ENCODE peak calls at places on chromosomes 5 and 9, in six cellular contexts. C, L, P, Z, R and M are unnamed samples.

GRCh38 chr5:119453045-119453383 is 717 bp downstream of the HSD17B4 start:
- DNase-seq in L (peak; percentile 46), C (no peak), P (no peak), R (no peak), Z (no peak), M (peak; percentile 54)

GRCh38 chr9:18791074-18791473 is 241.9 kb downstream of the SAXO1 start:
- DNase-seq in C (no peak), L (no peak), P (no peak), Z (peak; percentile 88), R (no peak), M (no peak)

GRCh38 chr9:6759114-6759977 is 1.6 kb downstream of the KDM4C start:
- DNase-seq in R (peak; percentile 19), Z (no peak), P (peak; percentile 44), C (no peak), L (peak; percentile 27), M (no peak)

GRCh38 chr9:97666907-97667686 is 30.0 kb downstream of the XPA start:
- DNase-seq in Z (no peak), L (no peak), R (no peak), P (no peak), C (no peak), M (no peak)

GRCh38 chr5:113225259-113225658 is 209.5 kb downstream of the TSSK1B start:
- DNase-seq in L (no peak), Z (peak; percentile 25), P (no peak), R (no peak), C (no peak), M (no peak)

GRCh38 chr9:117704024-117704575 is at the start of gene TLR4:
- DNase-seq in L (peak; percentile 80), R (no peak), C (no peak), P (no peak), Z (peak; percentile 58), M (peak; percentile 75)

GRCh38 chr9:121750715-121751623 is 99.5 kb downstream of the DAB2IP start:
- DNase-seq in C (no peak), R (no peak), P (no peak), L (no peak), Z (peak; percentile 59), M (no peak)

GRCh38 chr9:87464110-87464991 is 33.3 kb upstream of the DAPK1 start:
- DNase-seq in L (no peak), P (no peak), C (no peak), R (no peak), Z (no peak), M (no peak)

GRCh38 chr5:45376463-45376862 is 319.7 kb downstream of the HCN1 start:
- DNase-seq in P (no peak), R (no peak), Z (no peak), L (no peak), C (no peak), M (no peak)

GRCh38 chr5:169494383-169495251 is 89.0 kb upstream of the SPDL1 start:
- DNase-seq in C (no peak), Z (no peak), R (no peak), P (no peak), L (no peak), M (no peak)

GRCh38 chr9:127915801-127916664 is 808 bp downstream of the ST6GALNAC4 start:
- DNase-seq in C (no peak), Z (peak; percentile 59), R (no peak), L (no peak), P (no peak), M (peak; percentile 86)

GRCh38 chr9:15697459-15697858 is 144.6 kb downstream of the CCDC171 start:
- DNase-seq in C (peak; percentile 4), R (no peak), L (peak; percentile 49), Z (no peak), P (peak; percentile 78), M (no peak)

GRCh38 chr5:59529286-59529685 is 364.2 kb downstream of the PDE4D start:
- DNase-seq in P (no peak), Z (no peak), R (no peak), L (no peak), C (no peak), M (no peak)

GRCh38 chr9:20437466-20437865 is 184.8 kb downstream of the MLLT3 start:
- DNase-seq in L (no peak), C (no peak), R (no peak), Z (no peak), P (no peak), M (no peak)

GRCh38 chr5:139207302-139208000 is 9.3 kb upstream of the SIL1 start:
- DNase-seq in C (no peak), R (no peak), L (no peak), Z (no peak), P (no peak), M (no peak)

GRCh38 chr5:6712582-6713273 is 504 bp upstream of the TENT4A start:
- DNase-seq in C (peak; percentile 52), P (peak; percentile 86), R (peak; percentile 94), Z (peak; percentile 98), L (peak; percentile 97), M (peak; percentile 99)

GRCh38 chr5:14204785-14205321 is 61.7 kb downstream of the TRIO start:
- DNase-seq in R (no peak), P (no peak), C (no peak), L (peak; percentile 73), Z (no peak), M (peak; percentile 84)

GRCh38 chr5:178242416-178242815 is 9.8 kb upstream of the PHYKPL start:
- DNase-seq in P (no peak), R (no peak), C (no peak), Z (no peak), L (no peak), M (no peak)

GRCh38 chr9:20490246-20490834 is 132.0 kb downstream of the MLLT3 start:
- DNase-seq in C (no peak), R (no peak), L (no peak), Z (peak; percentile 68), P (no peak), M (no peak)

GRCh38 chr5:172223901-172224873 is 30.2 kb downstream of the EFCAB9 start:
- DNase-seq in R (no peak), Z (no peak), L (no peak), C (no peak), P (no peak), M (no peak)

GRCh38 chr5:83583859-83584258 is 112.3 kb downstream of the VCAN start:
- DNase-seq in R (no peak), C (no peak), Z (no peak), P (no peak), L (no peak), M (no peak)

GRCh38 chr5:137304227-137304874 is 194.8 kb downstream of the SPOCK1 start:
- DNase-seq in L (peak; percentile 52), C (no peak), Z (no peak), R (no peak), P (no peak), M (no peak)

GRCh38 chr5:5270958-5271605 is 131.0 kb downstream of the ADAMTS16 start:
- DNase-seq in C (peak; percentile 53), L (peak; percentile 84), Z (peak; percentile 91), P (no peak), R (no peak), M (peak; percentile 80)

GRCh38 chr5:67371924-67372323 is 175.3 kb upstream of the CD180 start:
- DNase-seq in P (no peak), Z (no peak), R (no peak), L (no peak), C (no peak), M (no peak)

GRCh38 chr9:98607787-98608186 is 100.9 kb downstream of the GABBR2 start:
- DNase-seq in L (no peak), Z (no peak), R (no peak), C (no peak), P (peak; percentile 74), M (no peak)

GRCh38 chr5:116573617-116574431 is 799 bp downstream of the SEMA6A start:
- DNase-seq in R (no peak), P (no peak), Z (peak; percentile 65), C (no peak), L (peak; percentile 38), M (peak; percentile 53)

GRCh38 chr9:127264462-127265040 is at the start of gene GARNL3:
- DNase-seq in L (no peak), R (no peak), Z (peak; percentile 55), P (no peak), C (no peak), M (no peak)

GRCh38 chr5:3598725-3599282 is 3.2 kb downstream of the IRX1 start:
- DNase-seq in Z (peak; percentile 61), R (no peak), P (no peak), L (no peak), C (no peak), M (peak; percentile 0)
- H3K27ac ChIP-seq in Z (no peak overlapping the region), R (no peak overlapping the region), P (no peak overlapping the region), L (no peak overlapping the region), C (no peak overlapping the region), M (no peak overlapping the region)

GRCh38 chr5:140258873-140259272 is 44.0 kb downstream of the PFDN1 start:
- DNase-seq in R (no peak), C (no peak), Z (no peak), P (no peak), L (no peak), M (no peak)
- H3K27ac ChIP-seq in R (no peak overlapping the region), C (peak overlapping the region; percentile 99), Z (no peak overlapping the region), P (no peak overlapping the region), L (no peak overlapping the region), M (no peak overlapping the region)

GRCh38 chr9:89528131-89528530 is 30.2 kb upstream of the SEMA4D start:
- DNase-seq in Z (no peak), L (no peak), C (no peak), P (no peak), R (no peak), M (no peak)
- H3K27ac ChIP-seq in Z (no peak overlapping the region), L (no peak overlapping the region), C (no peak overlapping the region), P (no peak overlapping the region), R (no peak overlapping the region), M (no peak overlapping the region)

GRCh38 chr9:112170968-112171367 is 4.1 kb downstream of the SUSD1 start:
- DNase-seq in R (no peak), Z (no peak), P (no peak), L (no peak), C (no peak), M (no peak)
- H3K27ac ChIP-seq in R (no peak overlapping the region), Z (no peak overlapping the region), P (no peak overlapping the region), L (no peak overlapping the region), C (no peak overlapping the region), M (peak overlapping the region; percentile 87)

GRCh38 chr5:154215931-154216330 is 25.4 kb downstream of the GALNT10 start:
- DNase-seq in R (no peak), L (no peak), Z (no peak), P (no peak), C (no peak), M (no peak)

GRCh38 chr5:154221371-154221896 is 30.9 kb downstream of the GALNT10 start:
- DNase-seq in R (peak; percentile 37), L (peak; percentile 48), P (peak; percentile 51), C (peak; percentile 55), Z (no peak), M (peak; percentile 47)

GRCh38 chr5:154222414-154222813 is 31.9 kb downstream of the GALNT10 start:
- DNase-seq in Z (no peak), L (no peak), P (no peak), R (no peak), C (no peak), M (no peak)

GRCh38 chr5:154223320-154223719 is 32.8 kb downstream of the GALNT10 start:
- DNase-seq in Z (no peak), C (no peak), L (no peak), R (no peak), P (no peak), M (no peak)

DNA sequence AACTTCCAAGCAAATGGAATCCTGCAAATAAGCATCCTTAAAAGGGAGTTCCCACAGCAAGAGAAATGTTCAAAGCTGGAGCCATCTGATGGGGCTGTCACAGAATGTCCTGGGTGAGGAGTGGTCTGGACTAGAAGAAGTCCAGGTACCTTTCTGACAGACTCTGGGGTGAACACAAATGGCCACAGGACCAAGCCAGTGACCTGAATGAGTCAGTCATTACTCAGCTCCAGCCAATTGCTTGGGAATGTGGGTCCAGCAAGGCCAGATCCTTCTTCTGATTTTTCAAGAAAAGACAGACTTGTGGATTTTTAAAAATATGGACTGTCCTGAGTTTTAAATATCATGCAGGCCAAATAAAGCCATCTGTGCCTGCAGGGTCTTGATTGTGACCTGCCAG is 30.1 kb downstream of the GALNT10 start:
- DNase-seq in C (no peak), P (no peak), R (no peak), L (peak; percentile 73), Z (no peak), M (no peak)
- H3K27ac ChIP-seq in C (no peak overlapping the region), P (peak overlapping the region; percentile 92), R (no peak overlapping the region), L (peak overlapping the region; percentile 31), Z (no peak overlapping the region), M (no peak overlapping the region)